ENCODE peak calls at places on chromosomes 3 and 15, in six cellular contexts. J is fibroblast of lung, W is transverse colon, I is heart right ventricle, O is tibial nerve, Y is heart left ventricle. H is an unnamed sample.

GRCh38 chr3:186502138-186502941 is 41.8 kb downstream of the CRYGS start:
- DNase-seq in I (no peak), W (no peak), O (no peak), Y (no peak), J (no peak), H (no peak)

GRCh38 chr15:92636950-92637481 is 18.6 kb downstream of the FAM174B start:
- DNase-seq in O (no peak), J (no peak), W (peak; percentile 25), I (no peak), Y (no peak), H (no peak)

GRCh38 chr3:99562138-99562537 is 76.3 kb upstream of the COL8A1 start:
- DNase-seq in I (no peak), Y (no peak), O (no peak), J (peak; percentile 57), W (no peak), H (peak; percentile 34)

GRCh38 chr15:52183562-52184173 is 7.5 kb downstream of the GNB5 start:
- DNase-seq in I (no peak), W (peak; percentile 19), J (peak; percentile 50), O (no peak), Y (no peak), H (no peak)

GRCh38 chr15:61173899-61174689 is 55.0 kb downstream of the RORA start:
- DNase-seq in I (no peak), O (no peak), Y (no peak), J (no peak), W (no peak), H (peak; percentile 91)

GRCh38 chr15:64596701-64597468 is 136.5 kb downstream of the ZNF609 start:
- DNase-seq in Y (peak; percentile 10), I (no peak), O (no peak), W (no peak), J (peak; percentile 62), H (peak; percentile 70)

GRCh38 chr3:156449712-156450574 is 105.0 kb downstream of the SSR3 start:
- DNase-seq in O (no peak), J (peak; percentile 47), W (no peak), I (no peak), Y (no peak), H (peak; percentile 39)

GRCh38 chr15:88006146-88006545 is 250.4 kb downstream of the NTRK3 start:
- DNase-seq in O (no peak), I (no peak), J (no peak), W (no peak), Y (no peak), H (no peak)

GRCh38 chr3:18744472-18744871 is 319.3 kb upstream of the SATB1 start:
- DNase-seq in Y (no peak), J (no peak), W (no peak), I (no peak), O (no peak), H (no peak)

GRCh38 chr3:169836058-169836941 is 23.6 kb upstream of the LRRC34 start:
- DNase-seq in O (no peak), W (no peak), Y (no peak), J (peak; percentile 36), I (no peak), H (no peak)

GRCh38 chr3:189041482-189042090 is 130.2 kb upstream of the TPRG1 start:
- DNase-seq in Y (peak; percentile 19), O (no peak), I (no peak), W (peak; percentile 47), J (peak; percentile 55), H (peak; percentile 70)

GRCh38 chr15:75723847-75724660 is 11.4 kb upstream of the CSPG4 start:
- DNase-seq in J (peak; percentile 94), I (peak; percentile 84), Y (peak; percentile 91), O (peak; percentile 86), W (peak; percentile 94), H (peak; percentile 72)

GRCh38 chr15:45704329-45705249 is 69.8 kb downstream of the SQOR start:
- DNase-seq in J (peak; percentile 28), Y (peak; percentile 7), O (no peak), I (peak; percentile 21), W (peak; percentile 18), H (peak; percentile 22)

GRCh38 chr3:67090472-67090871 is 92.4 kb downstream of the KBTBD8 start:
- DNase-seq in W (no peak), J (peak; percentile 44), O (no peak), I (no peak), Y (no peak), H (peak; percentile 11)

GRCh38 chr3:146247906-146248305 is 3.0 kb downstream of the PLSCR4 start:
- DNase-seq in J (peak; percentile 53), I (no peak), W (no peak), Y (no peak), O (no peak), H (no peak)

GRCh38 chr3:14392231-14392630 is 10.2 kb upstream of the SLC6A6 start:
- DNase-seq in W (no peak), I (no peak), Y (no peak), J (no peak), O (no peak), H (no peak)

GRCh38 chr3:127171320-127171719 is 21.6 kb upstream of the PRR23E start:
- DNase-seq in I (no peak), O (no peak), Y (no peak), W (no peak), J (no peak), H (no peak)

GRCh38 chr3:44342191-44342790 is 3.7 kb downstream of the TCAIM start:
- DNase-seq in O (no peak), I (no peak), Y (no peak), W (no peak), J (peak; percentile 89), H (peak; percentile 7)

GRCh38 chr3:112111785-112112402 is 21.2 kb downstream of the GCSAM start:
- DNase-seq in I (no peak), O (no peak), Y (peak; percentile 39), W (peak; percentile 60), J (peak; percentile 76), H (peak; percentile 82)

GRCh38 chr3:100603449-100603848 is 6.0 kb upstream of the ADGRG7 start:
- DNase-seq in Y (no peak), O (no peak), I (no peak), W (no peak), J (peak; percentile 24), H (peak; percentile 72)

GRCh38 chr3:30614373-30614772 is 8.0 kb downstream of the TGFBR2 start:
- DNase-seq in Y (no peak), J (no peak), I (no peak), O (no peak), W (no peak), H (no peak)

GRCh38 chr15:50244153-50244552 is 21.4 kb downstream of the HDC start:
- DNase-seq in Y (no peak), O (no peak), I (no peak), J (no peak), W (no peak), H (no peak)

GRCh38 chr3:71972031-71972430 is 187.1 kb upstream of the PROK2 start:
- DNase-seq in J (no peak), Y (no peak), O (no peak), I (no peak), W (no peak), H (no peak)

GRCh38 chr3:2603734-2604297 is 505.1 kb downstream of the CNTN4 start:
- DNase-seq in W (no peak), I (no peak), Y (no peak), O (no peak), J (no peak), H (no peak)

GRCh38 chr3:192106528-192106927 is 620.8 kb downstream of the FGF12 start:
- DNase-seq in I (no peak), Y (no peak), W (no peak), J (no peak), O (no peak), H (no peak)

GRCh38 chr15:48978638-48979037 is 14.9 kb upstream of the SHC4 start:
- DNase-seq in I (no peak), J (no peak), Y (no peak), W (no peak), O (no peak), H (no peak)

GRCh38 chr15:48976444-48977088 is 12.8 kb upstream of the SHC4 start:
- DNase-seq in O (no peak), J (no peak), I (no peak), Y (no peak), W (no peak), H (no peak)

GRCh38 chr15:48975713-48976419 is 12.1 kb upstream of the SHC4 start:
- DNase-seq in W (peak; percentile 75), J (peak; percentile 76), Y (peak; percentile 76), O (peak; percentile 65), I (peak; percentile 85), H (peak; percentile 92)

GRCh38 chr15:48972750-48973503 is 9.2 kb upstream of the SHC4 start:
- DNase-seq in Y (no peak), I (no peak), W (no peak), O (no peak), J (no peak), H (no peak)

DNA sequence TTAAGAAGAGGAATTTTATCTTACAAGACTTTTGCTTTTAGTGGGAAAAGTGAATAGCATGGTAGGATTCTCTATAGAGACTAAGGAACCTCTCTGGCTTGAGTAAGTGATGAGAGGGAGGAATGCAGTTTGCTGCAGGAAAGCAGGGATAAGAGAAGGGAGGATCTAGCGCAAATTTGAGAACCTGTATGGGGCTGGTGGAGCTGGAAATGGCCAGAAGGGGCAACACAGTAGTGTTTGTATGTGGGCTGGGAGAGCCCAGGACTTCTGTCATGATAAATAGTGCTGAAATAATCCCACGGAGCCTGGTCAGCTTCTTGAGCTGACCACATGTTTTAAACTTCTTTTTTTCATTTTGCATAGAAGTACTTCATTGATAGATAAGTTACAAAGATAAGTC is 11.1 kb upstream of the SHC4 start:
- DNase-seq in Y (no peak), O (no peak), W (no peak), J (no peak), I (no peak), H (peak; percentile 31)
- H3K36me3 ChIP-seq in Y (no peaks in the 10 kb centered on the region), O (no peaks in the 10 kb centered on the region), W (no peaks in the 10 kb centered on the region), J (no peaks in the 10 kb centered on the region), I (no peaks in the 10 kb centered on the region), H (no peaks in the 10 kb centered on the region)

DNA sequence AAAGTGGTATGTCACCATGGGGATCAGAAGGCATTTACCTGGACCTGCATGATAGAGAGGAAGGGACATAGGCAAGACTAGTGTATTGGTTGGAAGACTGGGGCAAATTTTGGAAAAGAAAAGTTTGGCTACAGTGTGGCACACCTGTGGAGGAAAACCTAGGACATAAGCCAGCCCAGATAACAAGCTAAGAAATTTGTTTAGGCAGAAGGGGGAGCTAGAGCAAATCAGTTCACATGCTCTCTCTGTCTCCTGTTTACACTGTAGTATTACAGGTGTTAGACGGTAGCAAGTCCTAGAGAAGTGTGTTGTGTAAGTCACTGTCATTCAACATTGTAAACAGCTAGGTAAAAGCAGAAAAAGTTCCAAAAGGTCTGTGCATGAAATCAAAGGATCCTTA is 11.9 kb upstream of the ALDH1A2 start:
- DNase-seq in Y (no peak), O (no peak), W (no peak), I (no peak), J (no peak), H (no peak)
- TF ChIP-seq CTCF in Y (no peak), O (no peak), W (no peak), I (no peak), J (peak; percentile 15), H (peak; percentile 36)

DNA sequence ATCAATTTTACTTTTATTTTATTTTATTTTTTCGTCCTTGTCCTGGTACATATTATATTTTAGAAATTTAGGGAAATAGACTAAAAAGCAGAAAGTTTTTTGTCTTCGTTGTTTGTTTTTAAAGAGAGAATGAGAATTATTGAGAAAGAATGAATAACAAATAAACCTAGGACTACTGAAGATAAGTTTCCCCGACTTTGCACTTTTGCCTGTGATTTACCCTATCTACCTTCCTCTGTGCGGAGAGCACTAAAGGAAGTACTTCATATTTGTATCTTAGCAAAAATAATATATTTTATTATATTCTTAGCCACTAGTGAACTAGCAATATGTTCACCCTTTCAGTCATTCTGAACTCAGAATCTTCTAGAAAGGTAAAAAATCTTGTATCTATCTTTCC is 60.6 kb downstream of the ECT2 start:
- DNase-seq in W (no peak), Y (no peak), I (no peak), O (no peak), J (no peak), H (no peak)
- H3K36me3 ChIP-seq in W (no peaks in the 10 kb centered on the region), Y (peaks cover 15% of the 10 kb centered on the region), I (no peaks in the 10 kb centered on the region), O (no peaks in the 10 kb centered on the region), J (peaks cover 2% of the 10 kb centered on the region), H (peaks cover 56% of the 10 kb centered on the region)

GRCh38 chr15:65666257-65666656 is 44.5 kb downstream of the SLC24A1 start:
- DNase-seq in W (no peak), Y (no peak), O (no peak), J (peak; percentile 68), I (no peak), H (no peak)
- TF ChIP-seq CTCF in W (no peak), Y (no peak), O (no peak), J (no peak), I (no peak), H (no peak)

H was measured in A673.